ENCODE peak calls at places on chromosomes 6 and 20, in eight cellular contexts. F is ELF-1, N is T follicular helper cell, M is M059J, A is T-cell, Y is COR-L47, O is ovary, D is DND-41. S is an unnamed sample.

GRCh38 chr20:1180949-1181348 is 3.8 kb downstream of the TMEM74B start:
- DNase-seq in N (no peak), A (no peak), O (no peak), Y (no peak), D (no peak), M (no peak), F (no peak), S (no peak)

GRCh38 chr6:169277619-169278018 is 24.0 kb upstream of the THBS2 start:
- DNase-seq in F (no peak), D (no peak), O (no peak), A (no peak), M (peak), N (no peak), Y (no peak), S (no peak)

GRCh38 chr6:27156874-27157460 is 90.5 kb upstream of the PRSS16 start:
- DNase-seq in D (no peak), Y (no peak), F (no peak), M (no peak), O (no peak), A (no peak), N (no peak), S (no peak)

GRCh38 chr6:83615025-83615999 is 93.6 kb downstream of the SNAP91 start:
- DNase-seq in M (peak), O (no peak), D (peak), F (peak), N (no peak), A (no peak), Y (peak), S (no peak)

GRCh38 chr20:57573893-57574292 is 13.0 kb downstream of the PCK1 start:
- DNase-seq in F (no peak), Y (no peak), D (peak), O (no peak), A (no peak), N (no peak), M (no peak), S (no peak)

GRCh38 chr6:140644017-140644416 is 1269.6 kb upstream of the CITED2 start:
- DNase-seq in M (no peak), N (no peak), D (no peak), F (no peak), A (no peak), O (no peak), Y (no peak), S (no peak)

GRCh38 chr20:29873946-29874345 is 1383.5 kb upstream of the DEFB115 start:
- DNase-seq in M (peak), O (no peak), F (peak), N (no peak), D (no peak), Y (peak), A (no peak), S (peak)

GRCh38 chr6:53706525-53706924 is 41.0 kb upstream of the KLHL31 start:
- DNase-seq in O (no peak), M (no peak), D (no peak), N (no peak), F (no peak), A (no peak), Y (no peak), S (no peak)

GRCh38 chr6:24589334-24589733 is 56.7 kb downstream of the KIAA0319 start:
- DNase-seq in A (no peak), N (no peak), M (no peak), Y (no peak), D (no peak), O (no peak), F (no peak), S (no peak)

GRCh38 chr6:144543006-144543871 is 258.1 kb downstream of the UTRN start:
- DNase-seq in M (peak), D (no peak), F (no peak), N (no peak), A (no peak), Y (no peak), O (no peak), S (no peak)

GRCh38 chr20:57880155-57880648 is 170.4 kb upstream of the PMEPA1 start:
- DNase-seq in M (no peak), Y (no peak), O (peak), A (no peak), F (no peak), N (no peak), D (no peak), S (no peak)

GRCh38 chr6:128508588-128509296 is 11.7 kb downstream of the PTPRK start:
- DNase-seq in D (no peak), M (peak), O (no peak), Y (no peak), A (no peak), F (no peak), N (no peak), S (no peak)

GRCh38 chr20:47350181-47350550 is 6.3 kb downstream of the ZMYND8 start:
- DNase-seq in M (no peak), A (no peak), O (no peak), F (no peak), D (no peak), N (no peak), Y (no peak), S (no peak)

S was measured in effector memory CD8-positive, alpha-beta T cell.